ENCODE peak calls at places on chromosomes 3 and 15, in eight cellular contexts. X is astrocyte of the spinal cord, E is body of pancreas, R is foreskin fibroblast, T is HFF-Myc, N is tibial artery, D is left lung, M is fibroblast of pulmonary artery. I is an unnamed sample.

GRCh38 chr3:160090653-160091052 is 102.0 kb downstream of the IL12A start:
- DNase-seq in X (no peak), E (no peak), R (no peak), T (no peak), N (no peak), D (no peak), M (no peak), I (no peak)

GRCh38 chr3:11600501-11601282 is 43.0 kb downstream of the VGLL4 start:
- DNase-seq in X (peak; percentile 99), E (peak; percentile 74), R (peak; percentile 98), T (peak; percentile 96), N (peak; percentile 75), D (peak; percentile 73), M (peak; percentile 99), I (peak; percentile 99)

GRCh38 chr3:54086639-54087405 is 35.5 kb upstream of the CACNA2D3 start:
- DNase-seq in X (no peak), E (no peak), R (no peak), T (no peak), N (no peak), D (no peak), M (no peak), I (no peak)

GRCh38 chr3:186931487-186932280 is 1.4 kb downstream of the ST6GAL1 start:
- DNase-seq in X (peak; percentile 38), E (peak; percentile 66), R (peak; percentile 70), T (peak; percentile 27), N (peak; percentile 41), D (peak; percentile 76), M (peak; percentile 14), I (no peak)

GRCh38 chr3:47022540-47023161 is 43.2 kb downstream of the NBEAL2 start:
- DNase-seq in X (no peak), E (peak; percentile 70), R (peak; percentile 73), T (no peak), N (no peak), D (no peak), M (peak; percentile 24), I (no peak)

GRCh38 chr15:74317820-74318375 is 49.5 kb downstream of the CYP11A1 start:
- DNase-seq in X (peak; percentile 95), E (peak; percentile 57), R (peak; percentile 96), T (peak; percentile 25), N (peak; percentile 84), D (no peak), M (peak; percentile 96), I (no peak)

GRCh38 chr15:32105258-32106248 is 75.2 kb downstream of the CHRNA7 start:
- DNase-seq in X (no peak), E (peak; percentile 50), R (no peak), T (no peak), N (no peak), D (no peak), M (no peak), I (no peak)

GRCh38 chr15:20106026-20106425 is 435.6 kb downstream of the GOLGA6L6 start:
- DNase-seq in X (no peak), E (peak; percentile 28), R (no peak), T (no peak), N (no peak), D (peak; percentile 24), M (no peak), I (no peak)

GRCh38 chr15:98421419-98422085 is 226.8 kb upstream of the IGF1R start:
- DNase-seq in X (peak; percentile 24), E (peak; percentile 64), R (peak; percentile 76), T (no peak), N (peak; percentile 70), D (peak; percentile 48), M (peak; percentile 39), I (no peak)

GRCh38 chr15:36982441-36982840 is 117.9 kb downstream of the MEIS2 start:
- DNase-seq in X (no peak), E (no peak), R (peak; percentile 34), T (no peak), N (no peak), D (no peak), M (peak; percentile 58), I (no peak)

GRCh38 chr15:31487811-31488436 is 161.3 kb downstream of the KLF13 start:
- DNase-seq in X (no peak), E (peak; percentile 52), R (peak; percentile 80), T (no peak), N (no peak), D (no peak), M (peak; percentile 18), I (no peak)

GRCh38 chr3:194521514-194522260 is 34.9 kb upstream of the ATP13A3 start:
- DNase-seq in X (peak; percentile 58), E (no peak), R (peak; percentile 82), T (no peak), N (no peak), D (no peak), M (peak; percentile 95), I (peak; percentile 64)

GRCh38 chr3:50623840-50624474 is 7.0 kb downstream of the MAPKAPK3 start:
- DNase-seq in X (no peak), E (no peak), R (peak; percentile 69), T (no peak), N (no peak), D (no peak), M (no peak), I (no peak)

GRCh38 chr3:141544697-141545096 is 57.9 kb downstream of the RASA2 start:
- DNase-seq in X (no peak), E (no peak), R (no peak), T (no peak), N (no peak), D (no peak), M (no peak), I (no peak)

GRCh38 chr15:44537728-44538240 is 837 bp downstream of the EIF3J start:
- DNase-seq in X (peak; percentile 54), E (no peak), R (no peak), T (no peak), N (no peak), D (no peak), M (peak; percentile 54), I (no peak)

GRCh38 chr15:71336671-71337070 is 221.4 kb downstream of the THSD4 start:
- DNase-seq in X (no peak), E (no peak), R (no peak), T (no peak), N (no peak), D (no peak), M (no peak), I (no peak)

GRCh38 chr3:25033407-25034029 is 394.5 kb upstream of the RARB start:
- DNase-seq in X (no peak), E (peak; percentile 61), R (no peak), T (no peak), N (peak; percentile 29), D (no peak), M (peak; percentile 18), I (no peak)

GRCh38 chr15:62964251-62964650 is 78.3 kb upstream of the TPM1 start:
- DNase-seq in X (no peak), E (no peak), R (peak; percentile 88), T (no peak), N (no peak), D (no peak), M (no peak), I (no peak)

GRCh38 chr15:81950841-81951414 is 94.9 kb downstream of the MEX3B start:
- DNase-seq in X (peak; percentile 4), E (no peak), R (peak; percentile 8), T (no peak), N (no peak), D (no peak), M (peak; percentile 43), I (no peak)

GRCh38 chr3:82875401-82875800 is 1114.0 kb upstream of the GBE1 start:
- DNase-seq in X (peak; percentile 3), E (no peak), R (no peak), T (no peak), N (no peak), D (no peak), M (no peak), I (no peak)

GRCh38 chr15:70856884-70857546 is 3.1 kb upstream of the LARP6 start:
- DNase-seq in X (peak; percentile 98), E (peak; percentile 67), R (peak; percentile 100), T (peak; percentile 91), N (peak; percentile 89), D (peak; percentile 46), M (peak; percentile 99), I (peak; percentile 91)

GRCh38 chr3:151827816-151828215 is 13.9 kb downstream of the AADAC start:
- DNase-seq in X (no peak), E (no peak), R (peak; percentile 4), T (no peak), N (no peak), D (no peak), M (no peak), I (no peak)

GRCh38 chr3:62823461-62824050 is 51.7 kb downstream of the CADPS start:
- DNase-seq in X (no peak), E (no peak), R (no peak), T (no peak), N (no peak), D (no peak), M (no peak), I (no peak)

GRCh38 chr3:114527036-114527644 is 233.3 kb downstream of the TIGIT start:
- DNase-seq in X (no peak), E (no peak), R (peak; percentile 61), T (no peak), N (no peak), D (no peak), M (peak; percentile 41), I (no peak)

GRCh38 chr3:29195055-29195454 is 85.8 kb upstream of the RBMS3 start:
- DNase-seq in X (no peak), E (no peak), R (no peak), T (no peak), N (no peak), D (no peak), M (no peak), I (peak; percentile 28)

GRCh38 chr3:183897606-183898384 is 13.1 kb upstream of the PARL start:
- DNase-seq in X (no peak), E (no peak), R (no peak), T (no peak), N (no peak), D (no peak), M (no peak), I (no peak)
- TF ChIP-seq CTCF in X (no peak), E (no peak), R (no peak), T (no peak), N (no peak), D (no peak), M (no peak), I (peak; percentile 5)

GRCh38 chr15:59282515-59283337 is 76.1 kb downstream of the LDHAL6B start:
- DNase-seq in X (no peak), E (no peak), R (no peak), T (no peak), N (no peak), D (no peak), M (no peak), I (no peak)
- H3K4me3 ChIP-seq in X (no peak overlapping the region), E (no peak overlapping the region), R (no peak overlapping the region), T (no peak overlapping the region), N (no peak overlapping the region), D (no peak overlapping the region), M (no peak overlapping the region), I (no peak overlapping the region)

DNA sequence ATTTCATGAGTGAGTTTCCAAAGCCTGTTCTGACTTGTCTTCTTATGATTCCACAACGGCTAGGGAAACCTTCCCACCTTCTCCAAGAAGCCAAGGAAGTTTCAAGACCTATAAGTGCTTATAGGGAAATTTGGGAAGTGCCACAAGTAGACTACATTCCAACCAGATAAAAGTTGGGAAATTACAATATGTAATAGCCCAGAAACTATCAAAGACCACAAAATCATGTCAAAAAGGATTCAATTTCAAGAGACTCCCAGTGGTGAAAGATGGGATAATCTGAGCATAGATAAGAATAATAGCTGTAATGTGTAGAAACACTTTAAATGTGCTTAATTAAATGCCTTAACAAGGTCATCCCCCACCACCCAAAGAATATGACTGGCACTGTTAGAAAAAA is 169.2 kb upstream of the SLC2A2 start:
- DNase-seq in X (no peak), E (no peak), R (no peak), T (no peak), N (no peak), D (no peak), M (peak; percentile 39), I (no peak)
- TF ChIP-seq CTCF in X (no peak), E (no peak), R (no peak), T (no peak), N (no peak), D (no peak), M (peak; percentile 24), I (peak; percentile 31)

GRCh38 chr15:53272116-53272515 is 482.0 kb upstream of the ONECUT1 start:
- DNase-seq in X (no peak), E (no peak), R (no peak), T (no peak), N (no peak), D (no peak), M (no peak), I (no peak)
- H3K4me3 ChIP-seq in X (no peak overlapping the region), E (no peak overlapping the region), R (no peak overlapping the region), T (no peak overlapping the region), N (no peak overlapping the region), D (no peak overlapping the region), M (no peak overlapping the region), I (no peak overlapping the region)

I was measured in retinal pigment epithelial cell.